ENCODE peak calls at places on chromosomes 13 and 19, in seven cellular contexts. F, U, E, S, Q, J and Y are unnamed samples.

GRCh38 chr19:54230031-54230430 is 7.2 kb upstream of the LILRB3 start:
- DNase-seq in F (no peak), U (no peak), E (no peak), S (no peak), Q (no peak), J (no peak), Y (no peak)

GRCh38 chr19:46990998-46991676 is 28.5 kb upstream of the NPAS1 start:
- DNase-seq in F (peak), U (peak), E (peak), S (peak), Q (no peak), J (peak), Y (peak)

GRCh38 chr13:91017669-91018053 is 329.8 kb upstream of the MIR17HG start:
- DNase-seq in F (no peak), U (no peak), E (no peak), S (peak), Q (peak), J (no peak), Y (no peak)

GRCh38 chr13:102817907-102818306 is 19.0 kb downstream of the BIVM start:
- DNase-seq in F (no peak), U (no peak), E (no peak), S (no peak), Q (no peak), J (no peak), Y (no peak)

GRCh38 chr19:42311612-42312160 is 1.4 kb upstream of the TMEM145 start:
- DNase-seq in F (no peak), U (no peak), E (no peak), S (no peak), Q (no peak), J (no peak), Y (no peak)

GRCh38 chr13:43546260-43546659 is 240.5 kb downstream of the ENOX1 start:
- DNase-seq in F (peak), U (peak), E (no peak), S (peak), Q (no peak), J (no peak), Y (peak)

GRCh38 chr19:44943801-44944249 is 1.8 kb downstream of the APOC4 start:
- DNase-seq in F (peak), U (no peak), E (peak), S (no peak), Q (no peak), J (peak), Y (no peak)

GRCh38 chr19:3682741-3683404 is 17.4 kb downstream of the PIP5K1C start:
- DNase-seq in F (no peak), U (peak), E (no peak), S (peak), Q (peak), J (no peak), Y (peak)

GRCh38 chr19:20858218-20858617 is 64.8 kb upstream of the ZNF85 start:
- DNase-seq in F (no peak), U (no peak), E (no peak), S (no peak), Q (no peak), J (no peak), Y (no peak)

GRCh38 chr13:20738616-20739015 is 35.1 kb downstream of the IL17D start:
- DNase-seq in F (no peak), U (no peak), E (no peak), S (no peak), Q (no peak), J (no peak), Y (no peak)

GRCh38 chr19:42249769-42250168 is 5.2 kb downstream of the ERF start:
- DNase-seq in F (no peak), U (no peak), E (no peak), S (no peak), Q (no peak), J (no peak), Y (no peak)

GRCh38 chr13:76696370-76696769 is 189.8 kb downstream of the KCTD12 start:
- DNase-seq in F (no peak), U (no peak), E (no peak), S (no peak), Q (no peak), J (no peak), Y (peak)

GRCh38 chr13:26219726-26220125 is 2.4 kb downstream of the RNF6 start:
- DNase-seq in F (no peak), U (no peak), E (no peak), S (no peak), Q (no peak), J (no peak), Y (peak)

GRCh38 chr13:44176173-44176572 is 197.5 kb upstream of the SERP2 start:
- DNase-seq in F (no peak), U (no peak), E (no peak), S (no peak), Q (no peak), J (no peak), Y (no peak)

GRCh38 chr13:99421758-99422555 is 79.3 kb upstream of the TM9SF2 start:
- DNase-seq in F (peak), U (no peak), E (no peak), S (no peak), Q (no peak), J (no peak), Y (no peak)

GRCh38 chr19:6536138-6536671 is 5.4 kb downstream of the TNFSF9 start:
- DNase-seq in F (peak), U (no peak), E (no peak), S (peak), Q (no peak), J (peak), Y (peak)

GRCh38 chr13:98892821-98893220 is 85.0 kb downstream of the DOCK9 start:
- DNase-seq in F (no peak), U (no peak), E (no peak), S (no peak), Q (no peak), J (no peak), Y (no peak)

GRCh38 chr19:42179501-42179817 is 38.0 kb downstream of the DEDD2 start:
- DNase-seq in F (no peak), U (no peak), E (no peak), S (no peak), Q (no peak), J (no peak), Y (no peak)

GRCh38 chr19:47381653-47382279 is 32.7 kb downstream of the DHX34 start:
- DNase-seq in F (no peak), U (no peak), E (no peak), S (no peak), Q (no peak), J (peak), Y (no peak)

GRCh38 chr13:50840327-50840726 is 3.2 kb downstream of the DLEU7 start:
- DNase-seq in F (no peak), U (no peak), E (no peak), S (no peak), Q (no peak), J (no peak), Y (no peak)

GRCh38 chr13:27264181-27264580 is 6.4 kb upstream of the RASL11A start:
- DNase-seq in F (no peak), U (no peak), E (no peak), S (no peak), Q (no peak), J (no peak), Y (peak)

GRCh38 chr13:86581711-86582110 is 782.5 kb upstream of the SLITRK6 start:
- DNase-seq in F (no peak), U (no peak), E (no peak), S (no peak), Q (no peak), J (no peak), Y (peak)

GRCh38 chr19:12521996-12522395 is 29.3 kb downstream of the ZNF564 start:
- DNase-seq in F (no peak), U (no peak), E (no peak), S (no peak), Q (no peak), J (no peak), Y (no peak)

GRCh38 chr19:57667220-57667619 is 1.5 kb upstream of the ZSCAN4 start:
- DNase-seq in F (no peak), U (no peak), E (no peak), S (no peak), Q (no peak), J (no peak), Y (no peak)

GRCh38 chr19:23867895-23868294 is 46.8 kb upstream of the ZNF726 start:
- DNase-seq in F (no peak), U (no peak), E (no peak), S (no peak), Q (no peak), J (no peak), Y (no peak)

GRCh38 chr19:36916991-36917390 is 859 bp downstream of the ZNF568 start:
- DNase-seq in F (no peak), U (no peak), E (no peak), S (no peak), Q (no peak), J (no peak), Y (peak)

GRCh38 chr13:43087960-43088580 is 64.7 kb downstream of the DNAJC15 start:
- DNase-seq in F (no peak), U (no peak), E (no peak), S (no peak), Q (no peak), J (no peak), Y (peak)

GRCh38 chr19:35757749-35758608 is at the start of gene PROSER3:
- DNase-seq in F (peak), U (peak), E (peak), S (peak), Q (peak), J (peak), Y (peak)

GRCh38 chr19:35095667-35096368 is 19.8 kb upstream of the FXYD3 start:
- DNase-seq in F (no peak), U (no peak), E (no peak), S (no peak), Q (no peak), J (no peak), Y (no peak)

GRCh38 chr19:43841990-43842389 is 14.9 kb downstream of the ZNF283 start:
- DNase-seq in F (no peak), U (no peak), E (no peak), S (no peak), Q (no peak), J (no peak), Y (no peak)

GRCh38 chr13:65275838-65276630 is 1954.1 kb downstream of the PCDH9 start:
- DNase-seq in F (no peak), U (no peak), E (no peak), S (no peak), Q (no peak), J (no peak), Y (no peak)

GRCh38 chr13:97058896-97059295 is 64.6 kb upstream of the OXGR1 start:
- DNase-seq in F (no peak), U (no peak), E (no peak), S (no peak), Q (no peak), J (no peak), Y (no peak)

GRCh38 chr13:60620611-60621395 is 223.8 kb downstream of the TDRD3 start:
- DNase-seq in F (no peak), U (no peak), E (no peak), S (no peak), Q (no peak), J (no peak), Y (no peak)

GRCh38 chr19:49896863-49897621 is at the start of gene IL4I1:
- DNase-seq in F (no peak), U (no peak), E (no peak), S (no peak), Q (peak), J (peak), Y (peak)

GRCh38 chr19:44401108-44401786 is at the start of gene ZNF285:
- DNase-seq in F (peak), U (peak), E (peak), S (peak), Q (peak), J (peak), Y (peak)

GRCh38 chr13:72431981-72432617 is 295.3 kb downstream of the MZT1 start:
- DNase-seq in F (no peak), U (no peak), E (no peak), S (no peak), Q (no peak), J (no peak), Y (no peak)

GRCh38 chr19:41192574-41193419 is at the start of gene CYP2S1:
- DNase-seq in F (no peak), U (no peak), E (no peak), S (no peak), Q (no peak), J (peak), Y (peak)

GRCh38 chr19:39413903-39414608 is 1.6 kb downstream of the PLEKHG2 start:
- DNase-seq in F (peak), U (peak), E (no peak), S (peak), Q (no peak), J (peak), Y (no peak)

GRCh38 chr13:76890036-76890435 is 3.8 kb upstream of the KCTD12 start:
- DNase-seq in F (no peak), U (no peak), E (no peak), S (no peak), Q (no peak), J (no peak), Y (no peak)

GRCh38 chr19:29574518-29574917 is 31.6 kb upstream of the POP4 start:
- DNase-seq in F (no peak), U (no peak), E (no peak), S (no peak), Q (no peak), J (no peak), Y (no peak)
- H3K4me3 ChIP-seq in F (no peak), U (no peak), E (no peak), S (no peak), Q (no peak), J (no peak), Y (no peak)

GRCh38 chr13:110345266-110345665 is 38.2 kb downstream of the COL4A2 start:
- DNase-seq in F (no peak), U (no peak), E (no peak), S (no peak), Q (no peak), J (no peak), Y (no peak)
- TF ChIP-seq CTCF in F (no peak), U (no peak), E (no peak), S (no peak), Q (no peak), J (no peak), Y (no peak)

GRCh38 chr19:4704317-4704673 is 19.3 kb downstream of the DPP9 start:
- DNase-seq in F (peak), U (no peak), E (no peak), S (no peak), Q (no peak), J (no peak), Y (no peak)
- H3K4me3 ChIP-seq in F (no peak), U (no peak), E (no peak), S (no peak), Q (no peak), J (no peak), Y (no peak)

DNA sequence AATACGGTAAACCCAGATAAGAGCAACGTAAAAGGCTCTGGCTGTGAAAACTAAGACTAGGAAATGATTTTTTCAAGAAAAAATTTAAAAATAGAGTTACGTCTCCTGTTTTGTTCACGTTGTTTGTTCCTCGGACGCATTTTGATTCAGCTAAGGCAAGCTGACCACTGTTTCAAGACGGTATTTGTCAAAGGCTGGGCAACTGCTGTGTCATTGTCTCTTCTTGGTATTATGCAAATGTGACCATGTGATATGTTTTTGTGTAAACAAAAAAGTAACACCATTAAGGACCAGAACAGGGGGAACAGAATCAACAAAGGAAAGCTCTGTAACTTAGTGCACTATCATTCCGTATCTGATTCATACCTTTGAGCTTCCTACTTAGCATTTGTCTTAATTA is 634.3 kb downstream of the LIG4 start:
- DNase-seq in F (no peak), U (no peak), E (no peak), S (no peak), Q (no peak), J (no peak), Y (no peak)
- TF ChIP-seq CTCF in F (no peak), U (no peak), E (no peak), S (no peak), Q (no peak), J (no peak), Y (no peak)